ENCODE peak calls at places on chromosomes 2 and 18, in five cellular contexts. Q is HepG2, U is IMR-90, K is K562, O is GM12878. M is an unnamed sample.
A peak's percentile ranks its signal among the peaks of the same experiment; 100 is the strongest.

GRCh38 chr2:237873382-237873781 is 14.0 kb downstream of the RAMP1 start:
- DNase-seq in Q (no peak), U (no peak), K (no peak), O (no peak), M (no peak)

GRCh38 chr2:201451330-201452057 is at the start of the genes STRADB and TRAK2:
- DNase-seq in Q (peak; percentile 95), U (peak; percentile 92), K (peak; percentile 92), O (peak; percentile 80), M (peak; percentile 89)

GRCh38 chr2:146031158-146031557 is 1511.2 kb upstream of the ZEB2 start:
- DNase-seq in Q (no peak), U (peak; percentile 2), K (no peak), O (no peak), M (no peak)

GRCh38 chr2:190859347-190860297 is 21.0 kb upstream of the GLS start:
- DNase-seq in Q (no peak), U (peak; percentile 62), K (no peak), O (no peak), M (no peak)

GRCh38 chr2:179049546-179050311 is at the start of gene CCDC141:
- DNase-seq in Q (peak; percentile 32), U (no peak), K (no peak), O (peak; percentile 37), M (no peak)

GRCh38 chr2:188628989-188629889 is 337.6 kb downstream of the GULP1 start:
- DNase-seq in Q (no peak), U (peak; percentile 67), K (no peak), O (no peak), M (peak; percentile 63)

GRCh38 chr2:5164806-5165525 is 527.2 kb upstream of the SOX11 start:
- DNase-seq in Q (no peak), U (peak; percentile 67), K (no peak), O (no peak), M (no peak)

GRCh38 chr2:172096661-172097547 is 5.8 kb downstream of the DLX2 start:
- DNase-seq in Q (no peak), U (peak; percentile 39), K (no peak), O (no peak), M (no peak)

GRCh38 chr2:133417410-133417809 is 150.9 kb downstream of the NCKAP5 start:
- DNase-seq in Q (peak; percentile 9), U (no peak), K (no peak), O (no peak), M (no peak)

GRCh38 chr2:157990173-157990572 is 111.5 kb upstream of the UPP2 start:
- DNase-seq in Q (no peak), U (no peak), K (no peak), O (no peak), M (no peak)

GRCh38 chr2:209383212-209383611 is 40.6 kb upstream of the MAP2 start:
- DNase-seq in Q (peak; percentile 37), U (peak; percentile 16), K (no peak), O (no peak), M (peak; percentile 2)

GRCh38 chr2:104965900-104966299 is 72.0 kb upstream of the MRPS9 start:
- DNase-seq in Q (no peak), U (no peak), K (no peak), O (no peak), M (no peak)

GRCh38 chr2:20027715-20028434 is 15.4 kb upstream of the MATN3 start:
- DNase-seq in Q (no peak), U (no peak), K (no peak), O (no peak), M (no peak)

GRCh38 chr18:43525149-43525548 is 247.9 kb upstream of the SYT4 start:
- DNase-seq in Q (no peak), U (no peak), K (no peak), O (no peak), M (no peak)

GRCh38 chr2:45119038-45119437 is 109.8 kb upstream of the SIX2 start:
- DNase-seq in Q (peak; percentile 67), U (peak; percentile 72), K (no peak), O (no peak), M (no peak)

GRCh38 chr2:30356061-30356460 is 91.0 kb upstream of the LCLAT1 start:
- DNase-seq in Q (no peak), U (no peak), K (no peak), O (no peak), M (no peak)

GRCh38 chr18:32086866-32087265 is 4.8 kb upstream of the RNF138 start:
- DNase-seq in Q (no peak), U (peak; percentile 76), K (no peak), O (no peak), M (no peak)

GRCh38 chr2:208827109-208827508 is 420.5 kb downstream of the PTH2R start:
- DNase-seq in Q (no peak), U (no peak), K (no peak), O (no peak), M (no peak)

DNA sequence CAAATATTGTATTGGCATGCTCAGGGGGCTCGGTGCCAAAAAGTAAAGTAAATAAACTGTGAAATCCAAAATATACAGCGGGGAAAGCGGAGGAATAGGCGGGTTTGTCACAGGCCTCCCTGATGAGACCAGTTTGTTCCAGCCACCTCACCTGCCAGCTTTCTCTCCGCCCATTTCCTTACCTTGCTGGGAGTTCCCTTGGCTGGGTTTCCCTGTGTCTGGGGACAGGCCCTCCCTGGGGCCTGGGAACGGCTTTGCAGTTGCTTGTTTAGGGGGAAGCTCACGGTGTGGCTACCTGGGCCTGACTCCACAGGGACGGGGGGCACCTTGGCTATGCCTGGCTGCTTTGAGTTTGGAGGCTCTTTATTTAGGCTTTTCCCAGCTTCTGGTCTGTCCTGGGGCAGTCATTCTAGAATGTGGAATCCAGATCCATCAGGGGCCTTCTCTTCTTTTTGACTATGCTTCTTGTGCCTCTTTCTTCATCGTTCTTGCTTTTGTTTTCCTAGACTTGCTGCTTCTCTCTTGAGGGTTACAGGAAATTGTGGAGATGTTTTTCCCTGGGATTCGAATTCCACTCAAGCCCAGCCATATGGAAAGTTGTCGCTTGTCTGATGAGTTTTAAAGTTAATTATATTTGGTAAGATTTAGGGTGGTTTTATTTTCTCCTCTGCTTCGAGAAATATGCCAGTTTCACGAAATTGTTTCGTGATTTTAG is 2.3 kb downstream of the GLI2 start:
- DNase-seq in Q (no peak), U (no peak), K (no peak), O (no peak), M (no peak)
- TF ChIP-seq BHLHE40 in Q (no peak), U (no peak), K (no peak), O (no peak), M (no peak)

DNA sequence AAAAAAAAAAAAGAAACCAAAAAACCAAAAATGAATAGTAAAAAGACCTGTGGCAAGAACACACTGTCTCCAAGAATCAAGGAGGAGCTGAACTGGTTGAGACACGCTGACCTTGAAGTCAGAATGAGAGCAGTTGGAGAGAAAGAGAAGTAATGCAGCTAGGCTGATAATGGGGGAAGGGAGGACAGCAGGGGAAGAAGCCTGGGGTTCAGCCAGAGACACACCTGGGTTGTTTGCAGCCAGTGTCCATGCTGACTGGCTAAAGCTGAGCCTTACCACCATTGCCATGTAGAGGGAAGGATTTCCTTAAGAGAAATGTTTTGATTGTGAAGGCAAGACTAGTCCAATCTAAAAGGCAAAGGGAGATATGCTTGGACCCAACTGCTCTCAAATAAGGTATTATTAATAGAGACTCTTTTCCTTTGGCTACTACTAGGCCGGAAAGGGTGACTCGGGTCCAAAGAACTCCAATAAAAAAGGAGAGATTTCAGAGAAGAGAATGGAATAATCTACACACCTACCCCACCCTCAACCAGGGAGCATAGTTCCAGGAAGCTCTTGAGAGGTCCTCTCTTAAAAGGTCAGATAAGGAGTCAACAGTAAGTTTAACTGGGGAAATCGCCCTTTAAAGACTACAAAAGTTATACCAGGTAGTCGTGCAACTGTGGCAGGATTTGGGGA is 25.2 kb upstream of the REL start:
- DNase-seq in Q (no peak), U (no peak), K (peak; percentile 40), O (no peak), M (peak; percentile 43)
- H3K4me2 ChIP-seq in Q (no peak overlapping the region), U (no peak overlapping the region), K (peak overlapping the region; percentile 45), O (no peak overlapping the region), M (peak overlapping the region; percentile 38)

GRCh38 chr2:144547512-144547911 is 27.6 kb upstream of the ZEB2 start:
- DNase-seq in Q (no peak), U (no peak), K (no peak), O (no peak), M (no peak)
- TF ChIP-seq BHLHE40 in Q (no peak), U (no peak), K (no peak), O (no peak), M (no peak)

GRCh38 chr18:77479047-77479446 is 229.4 kb downstream of the GALR1 start:
- DNase-seq in Q (no peak), U (no peak), K (no peak), O (no peak), M (no peak)
- H3K4me2 ChIP-seq in Q (no peak overlapping the region), U (no peak overlapping the region), K (no peak overlapping the region), O (no peak overlapping the region), M (no peak overlapping the region)

DNA sequence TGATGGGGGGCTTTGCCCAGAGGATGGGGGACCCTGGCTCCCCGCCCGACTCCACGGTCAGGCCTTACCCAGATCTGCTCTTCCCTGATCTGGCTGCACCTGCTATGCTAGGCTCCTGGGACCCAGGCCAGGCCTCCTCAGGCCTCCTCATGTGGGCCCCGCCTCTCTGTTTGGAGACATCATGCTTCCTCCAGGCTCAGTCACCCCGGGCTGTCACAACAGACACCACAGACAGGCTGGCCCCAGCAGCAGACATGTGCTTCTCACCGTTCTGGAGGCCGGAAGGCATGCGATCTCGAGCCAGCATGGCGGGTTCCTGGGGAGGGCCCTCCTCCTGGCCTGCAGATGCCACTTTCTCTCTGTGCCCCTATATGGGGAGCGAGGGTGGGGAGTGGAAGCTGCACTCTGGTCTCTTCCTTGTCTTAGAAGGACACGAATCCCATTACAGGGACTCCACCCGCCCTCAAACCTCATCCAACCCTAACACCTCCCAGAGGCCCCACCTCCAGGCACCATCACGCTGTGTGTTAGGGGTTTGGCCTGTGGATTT is 10.8 kb upstream of the NEU4 start:
- DNase-seq in Q (no peak), U (no peak), K (no peak), O (no peak), M (no peak)
- TF ChIP-seq BHLHE40 in Q (no peak), U (no peak), K (no peak), O (no peak), M (no peak)

GRCh38 chr2:240252872-240253511 is 112.5 kb upstream of the OTOS start:
- DNase-seq in Q (no peak), U (no peak), K (no peak), O (no peak), M (no peak)
- H3K4me2 ChIP-seq in Q (no peak overlapping the region), U (no peak overlapping the region), K (no peak overlapping the region), O (no peak overlapping the region), M (no peak overlapping the region)